ENCODE peak calls at places on chromosomes 11 and 22, in seven cellular contexts. V is HL-60, G is HepG2, U is GM23338, X is K562, Y is A549, J is HCT116. F is an unnamed sample.

GRCh38 chr11:100816823-100817222 is 129.7 kb downstream of the ARHGAP42 start:
- DNase-seq in V (no peak), X (no peak), G (no peak), J (no peak), Y (no peak), U (no peak), F (no peak)

GRCh38 chr11:76164861-76165751 is 41.2 kb downstream of the WNT11 start:
- DNase-seq in U (no peak), Y (no peak), G (no peak), J (no peak), V (no peak), X (no peak), F (no peak)

GRCh38 chr11:128663824-128664223 is 30.0 kb upstream of the FLI1 start:
- DNase-seq in J (no peak), Y (no peak), V (peak; percentile 60), G (no peak), X (no peak), U (no peak), F (no peak)

GRCh38 chr11:95816037-95816436 is 25.7 kb downstream of the CEP57 start:
- DNase-seq in U (no peak), Y (no peak), X (no peak), G (no peak), J (no peak), V (no peak), F (no peak)

GRCh38 chr11:22337571-22338464 is at the start of gene SLC17A6:
- DNase-seq in J (no peak), X (no peak), U (peak; percentile 92), Y (no peak), G (peak; percentile 21), V (peak; percentile 12), F (no peak)

GRCh38 chr11:26599421-26599820 is 27.4 kb upstream of the MUC15 start:
- DNase-seq in U (no peak), J (no peak), X (no peak), Y (no peak), V (peak; percentile 31), G (no peak), F (no peak)

GRCh38 chr11:128506999-128507591 is 80.3 kb downstream of the ETS1 start:
- DNase-seq in X (no peak), V (no peak), G (no peak), Y (peak; percentile 72), U (peak; percentile 62), J (no peak), F (no peak)

GRCh38 chr22:37985751-37986281 is 1.5 kb upstream of the SOX10 start:
- DNase-seq in J (no peak), V (no peak), G (no peak), X (no peak), Y (no peak), U (no peak), F (no peak)

GRCh38 chr11:69654660-69655478 is 13.9 kb downstream of the CCND1 start:
- DNase-seq in X (no peak), U (peak; percentile 24), V (no peak), J (no peak), G (peak; percentile 94), Y (peak; percentile 88), F (no peak)

GRCh38 chr22:42473484-42474193 is 41.4 kb upstream of the NFAM1 start:
- DNase-seq in X (peak; percentile 42), Y (peak; percentile 43), J (peak; percentile 73), V (peak; percentile 42), U (peak; percentile 84), G (peak; percentile 53), F (peak; percentile 22)

GRCh38 chr11:77842451-77843121 is 21.6 kb downstream of the AAMDC start:
- DNase-seq in G (no peak), V (peak; percentile 15), U (no peak), X (no peak), J (no peak), Y (no peak), F (no peak)

GRCh38 chr11:31958086-31958735 is 132.7 kb upstream of the RCN1 start:
- DNase-seq in J (peak; percentile 40), G (peak; percentile 15), V (peak; percentile 42), U (peak; percentile 93), X (peak; percentile 73), Y (peak; percentile 38), F (peak; percentile 27)

GRCh38 chr11:62452261-62452660 is 33.4 kb downstream of the SCGB1A1 start:
- DNase-seq in G (no peak), V (no peak), U (no peak), J (no peak), Y (no peak), X (no peak), F (no peak)

GRCh38 chr11:66719111-66719872 is 9.7 kb downstream of the SPTBN2 start:
- DNase-seq in Y (no peak), U (no peak), G (peak; percentile 30), J (no peak), X (no peak), V (no peak), F (no peak)

GRCh38 chr22:47193606-47194316 is 431.3 kb downstream of the TBC1D22A start:
- DNase-seq in U (no peak), Y (no peak), X (no peak), V (no peak), G (no peak), J (no peak), F (no peak)

GRCh38 chr22:22748297-22748743 is 103.9 kb downstream of the GGTLC2 start:
- DNase-seq in U (peak; percentile 43), Y (no peak), V (peak; percentile 60), G (peak; percentile 35), X (peak; percentile 73), J (no peak), F (no peak)

GRCh38 chr11:75980031-75980430 is 165.0 kb downstream of the UVRAG start:
- DNase-seq in G (no peak), Y (no peak), X (no peak), J (no peak), U (no peak), V (no peak), F (no peak)

GRCh38 chr22:42717197-42717967 is 3.3 kb downstream of the A4GALT start:
- DNase-seq in X (peak; percentile 57), U (peak; percentile 75), G (no peak), J (no peak), Y (no peak), V (no peak), F (no peak)

GRCh38 chr11:78809931-78810481 is 235.3 kb upstream of the NARS2 start:
- DNase-seq in J (no peak), G (no peak), Y (no peak), V (no peak), X (no peak), U (no peak), F (no peak)

GRCh38 chr11:2883717-2884423 is 1.7 kb downstream of the CDKN1C start:
- DNase-seq in X (peak; percentile 68), G (no peak), J (no peak), U (peak; percentile 64), Y (no peak), V (no peak), F (no peak)

GRCh38 chr11:64837887-64838351 is 6.5 kb downstream of the CDC42BPG start:
- DNase-seq in X (no peak), V (no peak), G (no peak), J (no peak), U (no peak), Y (no peak), F (no peak)

GRCh38 chr22:26779108-26779507 is 121.7 kb downstream of the MIAT start:
- DNase-seq in G (no peak), V (no peak), Y (no peak), X (no peak), U (no peak), J (no peak), F (no peak)

GRCh38 chr11:796565-797299 is 1.3 kb downstream of the SLC25A22 start:
- DNase-seq in V (no peak), J (no peak), X (peak; percentile 61), G (peak; percentile 30), Y (no peak), U (no peak), F (no peak)
- TF ChIP-seq REST in V (no peak), J (no peak), X (no peak), G (no peak), Y (no peak), U (no peak), F (no peak)

GRCh38 chr11:8684600-8685290 is 2.2 kb downstream of the RPL27A start:
- DNase-seq in Y (no peak), X (no peak), G (no peak), U (no peak), J (no peak), V (no peak), F (no peak)
- H3K27ac ChIP-seq in Y (peak overlapping the region; percentile 98), X (peak overlapping the region; percentile 96), G (peak overlapping the region; percentile 97), U (peak overlapping the region; percentile 97), J (peak overlapping the region; percentile 97), V (peak overlapping the region; percentile 99), F (peak overlapping the region; percentile 100)

GRCh38 chr22:25331050-25331449 is 111.6 kb downstream of the CRYBB2 start:
- DNase-seq in U (no peak), G (no peak), X (no peak), V (no peak), J (no peak), Y (no peak), F (no peak)

GRCh38 chr22:25332386-25332785 is 112.9 kb downstream of the CRYBB2 start:
- DNase-seq in J (no peak), Y (no peak), X (no peak), G (no peak), U (no peak), V (no peak), F (no peak)

DNA sequence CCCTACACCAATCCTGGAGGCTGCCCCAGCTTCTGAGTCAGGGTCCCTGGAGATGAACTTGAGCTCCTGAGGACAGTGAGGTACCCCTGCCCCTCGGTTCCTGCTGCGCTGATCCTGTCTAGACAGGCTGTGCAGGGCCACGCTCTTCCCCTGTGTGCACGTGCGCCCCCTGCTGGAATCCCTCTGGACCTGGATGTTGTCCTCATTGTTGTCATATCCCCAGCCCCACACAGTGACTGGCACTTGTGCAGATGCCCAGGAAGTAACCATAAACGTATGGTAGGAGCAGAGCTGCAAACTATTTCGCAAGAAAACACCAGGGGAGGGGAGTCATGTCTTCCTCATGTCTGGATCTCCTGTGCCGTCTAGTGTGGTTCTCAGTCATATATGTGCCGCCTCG is 114.7 kb downstream of the CRYBB2 start:
- DNase-seq in X (peak; percentile 22), G (peak; percentile 49), J (peak; percentile 36), U (peak; percentile 95), Y (no peak), V (peak; percentile 94), F (peak; percentile 10)
- TF ChIP-seq CTCF in X (peak; percentile 67), G (peak; percentile 88), J (peak; percentile 87), U (peak; percentile 91), Y (no peak), V (peak; percentile 88), F (peak; percentile 76)

DNA sequence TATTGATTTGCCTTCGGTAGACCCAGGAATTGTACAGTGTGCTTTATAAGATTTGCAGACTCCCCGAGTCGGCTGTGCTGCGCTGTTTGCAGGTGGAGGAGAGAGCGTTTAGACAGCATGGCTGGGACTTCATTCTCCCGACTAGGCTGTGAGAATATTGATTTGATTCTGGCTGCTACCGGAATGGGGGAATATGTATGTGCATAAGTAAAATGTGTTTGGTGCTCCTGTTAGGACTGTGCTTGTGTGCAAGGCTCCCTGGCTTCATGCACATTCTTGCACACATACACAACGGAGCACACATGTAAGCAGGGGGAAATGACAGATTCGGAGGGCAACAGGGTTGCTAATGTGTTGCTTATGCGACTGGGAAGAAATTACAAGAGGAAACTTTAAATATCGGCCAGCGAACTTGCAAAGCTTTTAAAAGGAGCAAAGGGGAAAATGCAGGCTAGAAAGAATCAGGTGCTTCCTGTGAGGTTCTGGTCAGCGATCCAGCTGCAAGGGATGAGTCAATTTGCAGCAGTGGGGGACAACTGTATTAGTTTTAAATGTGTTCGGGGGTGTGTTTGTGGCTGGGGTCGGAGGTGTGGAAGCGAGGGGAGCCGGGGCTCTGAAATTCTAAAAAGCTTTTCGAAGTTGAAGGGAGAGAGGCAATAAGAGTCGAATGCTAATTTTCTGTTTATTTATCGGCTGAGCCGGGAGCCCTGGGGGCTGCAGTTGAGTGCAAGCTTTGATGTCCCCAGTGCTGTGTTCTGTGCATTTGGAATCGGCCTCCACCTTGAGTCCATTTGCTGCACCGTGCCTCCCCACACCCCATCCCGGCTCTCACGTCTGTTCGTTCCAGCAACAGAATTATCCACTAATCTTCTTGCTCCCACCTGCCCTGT is 731 bp downstream of the NTM start:
- DNase-seq in Y (no peak), G (no peak), U (no peak), V (no peak), X (no peak), J (no peak), F (no peak)
- TF ChIP-seq REST in Y (no peak), G (no peak), U (no peak), V (no peak), X (no peak), J (no peak), F (no peak)

F was measured in Panc1.